ENCODE peak calls at places on chromosomes 2 and 18, in four cellular contexts. V is IMR-90, Q is mesendoderm, Z is H9. E is an unnamed sample.

GRCh38 chr2:217932661-217933325 is 70.0 kb downstream of the TNS1 start:
- DNase-seq in V (no peak), Q (no peak), Z (no peak), E (no peak)

GRCh38 chr2:176169711-176170110 is 12.6 kb downstream of the HOXD3 start:
- DNase-seq in V (no peak), Q (no peak), Z (no peak), E (no peak)

GRCh38 chr2:206805922-206806607 is 40.7 kb downstream of the FASTKD2 start:
- DNase-seq in V (no peak), Q (no peak), Z (no peak), E (no peak)

GRCh38 chr2:62263076-62263475 is 67.2 kb downstream of the B3GNT2 start:
- DNase-seq in V (no peak), Q (no peak), Z (no peak), E (no peak)

GRCh38 chr2:69138247-69138754 is 125.3 kb downstream of the ANTXR1 start:
- DNase-seq in V (peak; percentile 84), Q (peak; percentile 70), Z (no peak), E (no peak)

GRCh38 chr18:32200766-32201165 is 10.9 kb downstream of the MEP1B start:
- DNase-seq in V (no peak), Q (no peak), Z (no peak), E (no peak)

GRCh38 chr2:150570712-150571111 is 83.2 kb upstream of the RND3 start:
- DNase-seq in V (peak; percentile 96), Q (no peak), Z (no peak), E (no peak)

GRCh38 chr2:153394247-153394646 is 84.3 kb downstream of the RPRM start:
- DNase-seq in V (no peak), Q (no peak), Z (no peak), E (no peak)

GRCh38 chr2:113198790-113199612 is 25.2 kb downstream of the PSD4 start:
- DNase-seq in V (peak; percentile 47), Q (peak; percentile 89), Z (peak; percentile 89), E (peak; percentile 95)

GRCh38 chr2:224780096-224780495 is 63.9 kb upstream of the CCDC195 start:
- DNase-seq in V (no peak), Q (no peak), Z (no peak), E (no peak)

GRCh38 chr2:175147196-175147595 is 20.8 kb downstream of the ATF2 start:
- DNase-seq in V (peak; percentile 13), Q (no peak), Z (no peak), E (no peak)

GRCh38 chr2:138369856-138370255 is 131.7 kb upstream of the SPOPL start:
- DNase-seq in V (no peak), Q (no peak), Z (no peak), E (no peak)

GRCh38 chr2:127853667-127854066 is 4.3 kb downstream of the POLR2D start:
- DNase-seq in V (peak; percentile 49), Q (no peak), Z (no peak), E (no peak)

GRCh38 chr2:30661173-30662107 is 145.8 kb downstream of the CAPN13 start:
- DNase-seq in V (peak; percentile 20), Q (peak; percentile 75), Z (peak; percentile 15), E (no peak)

GRCh38 chr2:222013889-222014288 is 284.9 kb downstream of the PAX3 start:
- DNase-seq in V (no peak), Q (no peak), Z (no peak), E (no peak)

GRCh38 chr2:228048838-228049490 is 132.5 kb downstream of the SPHKAP start:
- DNase-seq in V (peak; percentile 11), Q (peak; percentile 76), Z (peak; percentile 49), E (no peak)

GRCh38 chr2:202249521-202249850 is 11.1 kb upstream of the SUMO1 start:
- DNase-seq in V (peak; percentile 22), Q (no peak), Z (no peak), E (no peak)

GRCh38 chr2:219916261-219916660 is 288.8 kb downstream of the SLC4A3 start:
- DNase-seq in V (no peak), Q (no peak), Z (no peak), E (no peak)

GRCh38 chr18:74818776-74819175 is 221.1 kb downstream of the ZNF407 start:
- DNase-seq in V (peak; percentile 12), Q (no peak), Z (no peak), E (no peak)

GRCh38 chr2:226631671-226632070 is 167.9 kb downstream of the IRS1 start:
- DNase-seq in V (peak; percentile 75), Q (no peak), Z (no peak), E (no peak)

GRCh38 chr2:64787698-64788097 is 134.0 kb upstream of the SERTAD2 start:
- DNase-seq in V (no peak), Q (peak; percentile 15), Z (no peak), E (no peak)

GRCh38 chr2:10513201-10513600 is 65.1 kb upstream of the ODC1 start:
- DNase-seq in V (no peak), Q (no peak), Z (no peak), E (no peak)

GRCh38 chr18:9614401-9615279 is at the start of gene PPP4R1:
- DNase-seq in V (peak; percentile 52), Q (peak; percentile 93), Z (peak; percentile 85), E (peak; percentile 88)

GRCh38 chr2:235008584-235009044 is 56.8 kb downstream of the SH3BP4 start:
- DNase-seq in V (no peak), Q (peak; percentile 33), Z (no peak), E (no peak)

GRCh38 chr18:7452331-7452730 is 114.8 kb upstream of the PTPRM start:
- DNase-seq in V (peak; percentile 4), Q (peak; percentile 79), Z (peak; percentile 78), E (peak; percentile 71)

GRCh38 chr2:96326564-96326963 is 1.4 kb downstream of the ITPRIPL1 start:
- DNase-seq in V (no peak), Q (no peak), Z (no peak), E (no peak)

GRCh38 chr2:80304522-80304878 is at the start of gene LRRTM1:
- DNase-seq in V (no peak), Q (peak; percentile 21), Z (no peak), E (no peak)

GRCh38 chr2:42722328-42723190 is 41.4 kb downstream of the OXER1 start:
- DNase-seq in V (peak; percentile 89), Q (peak; percentile 94), Z (no peak), E (no peak)

GRCh38 chr2:69291004-69291650 is 95.9 kb downstream of the GFPT1 start:
- DNase-seq in V (peak; percentile 86), Q (no peak), Z (no peak), E (no peak)

GRCh38 chr2:8907764-8908163 is 70.4 kb upstream of the KIDINS220 start:
- DNase-seq in V (no peak), Q (no peak), Z (no peak), E (no peak)

GRCh38 chr2:20135631-20136050 is 84.2 kb upstream of the LAPTM4A start:
- DNase-seq in V (peak; percentile 61), Q (peak; percentile 83), Z (peak; percentile 85), E (peak; percentile 63)

GRCh38 chr2:239002960-239003932 is 155.4 kb downstream of the TWIST2 start:
- DNase-seq in V (peak; percentile 65), Q (no peak), Z (no peak), E (no peak)

GRCh38 chr2:179842498-179843153 is 18.8 kb downstream of the ZNF385B start:
- DNase-seq in V (no peak), Q (peak; percentile 61), Z (peak; percentile 59), E (peak; percentile 53)

GRCh38 chr2:230717595-230717994 is 5.0 kb downstream of the CAB39 start:
- DNase-seq in V (no peak), Q (peak; percentile 85), Z (no peak), E (no peak)

GRCh38 chr2:7994397-7994951 is 687.4 kb upstream of the ID2 start:
- DNase-seq in V (no peak), Q (no peak), Z (no peak), E (no peak)

GRCh38 chr2:80238692-80239469 is 65.7 kb downstream of the LRRTM1 start:
- DNase-seq in V (peak; percentile 42), Q (peak; percentile 54), Z (peak; percentile 43), E (no peak)

GRCh38 chr2:62250239-62250638 is 54.3 kb downstream of the B3GNT2 start:
- DNase-seq in V (no peak), Q (no peak), Z (no peak), E (no peak)

GRCh38 chr2:122519806-122520205 is 764.4 kb downstream of the TSN start:
- DNase-seq in V (no peak), Q (peak; percentile 48), Z (no peak), E (no peak)

DNA sequence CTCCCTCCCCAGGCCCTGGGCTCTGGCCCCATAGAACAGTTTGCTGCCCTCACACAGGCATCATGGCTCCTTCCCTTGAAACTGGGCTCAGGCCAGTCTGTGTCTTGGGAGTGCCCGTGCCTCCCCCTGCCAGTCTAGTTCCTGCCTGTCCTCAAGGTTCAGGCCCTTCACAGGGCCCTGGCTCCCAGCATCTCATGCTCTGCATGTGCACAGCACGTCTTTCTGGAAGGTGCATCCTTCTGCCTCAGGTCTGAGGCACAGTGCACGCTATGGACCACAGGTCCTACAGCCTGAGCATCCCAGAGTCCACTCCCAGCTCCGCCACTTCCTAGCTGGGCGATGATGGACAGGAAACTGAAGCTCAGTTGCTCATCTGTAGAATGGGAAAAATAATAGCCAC is 35.6 kb upstream of the FOSL2 start:
- DNase-seq in V (no peak), Q (no peak), Z (no peak), E (no peak)
- H3K56ac ChIP-seq in V (no peak overlapping the region), Q (no peak overlapping the region), Z (no peak overlapping the region), E (no peak overlapping the region)

GRCh38 chr2:181466661-181467576 is 9.7 kb downstream of the ITGA4 start:
- DNase-seq in V (peak; percentile 63), Q (peak; percentile 67), Z (peak; percentile 67), E (no peak)
- H3K56ac ChIP-seq in V (no peak overlapping the region), Q (no peak overlapping the region), Z (no peak overlapping the region), E (no peak overlapping the region)

GRCh38 chr2:67459761-67460160 is 62.6 kb downstream of the ETAA1 start:
- DNase-seq in V (no peak), Q (no peak), Z (no peak), E (no peak)

GRCh38 chr2:67465623-67466022 is 68.5 kb downstream of the ETAA1 start:
- DNase-seq in V (no peak), Q (no peak), Z (no peak), E (no peak)

GRCh38 chr2:67462741-67463496 is 65.8 kb downstream of the ETAA1 start:
- DNase-seq in V (no peak), Q (no peak), Z (no peak), E (no peak)

GRCh38 chr2:67463810-67464209 is 66.7 kb downstream of the ETAA1 start:
- DNase-seq in V (peak; percentile 67), Q (no peak), Z (no peak), E (no peak)
- H3K56ac ChIP-seq in V (no peak overlapping the region), Q (no peak overlapping the region), Z (no peak overlapping the region), E (no peak overlapping the region)

GRCh38 chr2:213151437-213152064 is at the start of gene IKZF2:
- DNase-seq in V (peak; percentile 94), Q (peak; percentile 90), Z (peak; percentile 77), E (peak; percentile 47)
- H3K56ac ChIP-seq in V (peak within 1 kb of the TSS; percentile 87), Q (peak within 1 kb of the TSS; percentile 94), Z (no peak within 1 kb of the TSS), E (peak within 1 kb of the TSS; percentile 18)

E was measured in H1.